ENCODE peak calls at places on chromosomes 1 and 21, in six cellular contexts. K is Calu3, F is coronary artery, Z is SK-N-MC, D is head of caudate nucleus, I is ELR. T is an unnamed sample.

GRCh38 chr1:98078586-98078985 is 157.8 kb upstream of the DPYD start:
- DNase-seq in K (no peak), F (no peak), Z (no peak), D (no peak), I (peak; percentile 57), T (no peak)

GRCh38 chr21:43696214-43696613 is 22.7 kb upstream of the PDXK start:
- DNase-seq in K (no peak), F (no peak), Z (no peak), D (no peak), I (no peak), T (no peak)

GRCh38 chr1:95012389-95012788 is 60.4 kb downstream of the ALG14 start:
- DNase-seq in K (no peak), F (no peak), Z (no peak), D (no peak), I (peak; percentile 83), T (peak; percentile 91)

GRCh38 chr21:34883501-34884271 is 165.4 kb downstream of the RUNX1 start:
- DNase-seq in K (no peak), F (no peak), Z (no peak), D (no peak), I (peak; percentile 44), T (no peak)

GRCh38 chr1:233613252-233614172 is at the start of gene KCNK1:
- DNase-seq in K (peak; percentile 90), F (no peak), Z (no peak), D (peak; percentile 52), I (peak; percentile 1), T (peak; percentile 87)

GRCh38 chr1:227788279-227789041 is 27.0 kb upstream of the PRSS38 start:
- DNase-seq in K (peak; percentile 88), F (peak; percentile 88), Z (no peak), D (no peak), I (peak; percentile 70), T (no peak)

GRCh38 chr1:201537966-201538617 is 835 bp upstream of the NAV1 start:
- DNase-seq in K (no peak), F (no peak), Z (no peak), D (no peak), I (peak; percentile 65), T (no peak)

GRCh38 chr21:42308914-42309752 is 6.1 kb downstream of the TFF3 start:
- DNase-seq in K (no peak), F (no peak), Z (no peak), D (no peak), I (no peak), T (no peak)

GRCh38 chr21:43323244-43324005 is 103.5 kb downstream of the SIK1 start:
- DNase-seq in K (no peak), F (no peak), Z (no peak), D (peak; percentile 67), I (no peak), T (no peak)

GRCh38 chr1:11289064-11289463 is 16.1 kb downstream of the UBIAD1 start:
- DNase-seq in K (no peak), F (no peak), Z (no peak), D (no peak), I (no peak), T (no peak)

GRCh38 chr1:68211781-68212180 is 20.5 kb downstream of the WLS start:
- DNase-seq in K (no peak), F (no peak), Z (no peak), D (no peak), I (no peak), T (no peak)

GRCh38 chr1:158039380-158039779 is 45.9 kb downstream of the KIRREL1 start:
- DNase-seq in K (no peak), F (no peak), Z (no peak), D (no peak), I (peak; percentile 45), T (no peak)

GRCh38 chr1:115364044-115364775 is 26.2 kb upstream of the NGF start:
- DNase-seq in K (no peak), F (no peak), Z (no peak), D (no peak), I (no peak), T (peak; percentile 40)

GRCh38 chr1:7301346-7301993 is 469.6 kb upstream of the VAMP3 start:
- DNase-seq in K (no peak), F (no peak), Z (no peak), D (no peak), I (peak; percentile 60), T (no peak)

GRCh38 chr1:229093546-229094336 is 177.2 kb upstream of the RAB4A start:
- DNase-seq in K (peak; percentile 83), F (no peak), Z (no peak), D (no peak), I (no peak), T (no peak)

GRCh38 chr1:10754571-10755329 is 41.7 kb downstream of the CASZ1 start:
- DNase-seq in K (no peak), F (no peak), Z (no peak), D (no peak), I (no peak), T (no peak)

GRCh38 chr1:53715478-53715877 is 23.5 kb downstream of the GLIS1 start:
- DNase-seq in K (peak; percentile 61), F (no peak), Z (no peak), D (no peak), I (peak; percentile 55), T (no peak)

GRCh38 chr21:43295016-43295958 is 126.5 kb downstream of the CRYAA start:
- DNase-seq in K (no peak), F (no peak), Z (no peak), D (no peak), I (no peak), T (no peak)

GRCh38 chr1:186977266-186977957 is 148.7 kb downstream of the PLA2G4A start:
- DNase-seq in K (no peak), F (no peak), Z (no peak), D (no peak), I (no peak), T (no peak)

GRCh38 chr1:19348441-19349198 is 36.5 kb downstream of the SLC66A1 start:
- DNase-seq in K (no peak), F (no peak), Z (no peak), D (no peak), I (no peak), T (no peak)

GRCh38 chr1:15455522-15455921 is 1.0 kb upstream of the CELA2A start:
- DNase-seq in K (no peak), F (no peak), Z (no peak), D (no peak), I (peak; percentile 34), T (peak; percentile 48)

GRCh38 chr1:28190337-28190979 is 14.0 kb upstream of the PTAFR start:
- DNase-seq in K (no peak), F (no peak), Z (no peak), D (no peak), I (peak; percentile 21), T (no peak)

GRCh38 chr1:228957535-228957934 is 222.3 kb downstream of the RHOU start:
- DNase-seq in K (no peak), F (peak; percentile 64), Z (no peak), D (no peak), I (no peak), T (no peak)

GRCh38 chr21:45041351-45041805 is 33.0 kb upstream of the ADARB1 start:
- DNase-seq in K (no peak), F (peak; percentile 95), Z (no peak), D (no peak), I (no peak), T (peak; percentile 85)

GRCh38 chr1:228075801-228076271 is 6.7 kb upstream of the ARF1 start:
- DNase-seq in K (no peak), F (no peak), Z (no peak), D (no peak), I (no peak), T (no peak)

GRCh38 chr21:32626633-32627196 is 14.5 kb upstream of the CFAP298 start:
- DNase-seq in K (no peak), F (no peak), Z (no peak), D (no peak), I (peak; percentile 63), T (peak; percentile 59)

GRCh38 chr1:12091191-12091590 is 28.1 kb downstream of the TNFRSF8 start:
- DNase-seq in K (no peak), F (no peak), Z (no peak), D (no peak), I (no peak), T (no peak)

GRCh38 chr1:184953600-184954219 is 20.6 kb downstream of the NIBAN1 start:
- DNase-seq in K (no peak), F (no peak), Z (no peak), D (no peak), I (peak; percentile 90), T (no peak)

GRCh38 chr1:235980976-235981375 is 83.9 kb downstream of the NID1 start:
- DNase-seq in K (no peak), F (no peak), Z (no peak), D (no peak), I (no peak), T (no peak)

GRCh38 chr1:94949681-94950661 is 23.1 kb upstream of the CNN3 start:
- DNase-seq in K (peak; percentile 51), F (no peak), Z (no peak), D (no peak), I (peak; percentile 70), T (no peak)

GRCh38 chr1:181525104-181525721 is 41.9 kb downstream of the CACNA1E start:
- DNase-seq in K (no peak), F (no peak), Z (no peak), D (no peak), I (no peak), T (no peak)

GRCh38 chr1:98035587-98035986 is 114.8 kb upstream of the DPYD start:
- DNase-seq in K (no peak), F (no peak), Z (no peak), D (no peak), I (no peak), T (no peak)

GRCh38 chr1:75791022-75791421 is 5.0 kb downstream of the RABGGTB start:
- DNase-seq in K (no peak), F (no peak), Z (no peak), D (no peak), I (peak; percentile 42), T (no peak)

GRCh38 chr1:153192697-153193096 is 10.5 kb upstream of the LELP1 start:
- DNase-seq in K (peak; percentile 80), F (no peak), Z (no peak), D (no peak), I (peak; percentile 30), T (no peak)

GRCh38 chr1:25671929-25672328 is 55.3 kb downstream of the MAN1C1 start:
- DNase-seq in K (no peak), F (no peak), Z (no peak), D (no peak), I (no peak), T (no peak)

GRCh38 chr1:94982403-94982802 is 55.5 kb upstream of the CNN3 start:
- DNase-seq in K (no peak), F (no peak), Z (no peak), D (no peak), I (no peak), T (no peak)

GRCh38 chr1:47184090-47184735 is 5.6 kb downstream of the PDZK1IP1 start:
- DNase-seq in K (no peak), F (no peak), Z (no peak), D (no peak), I (no peak), T (no peak)

T was measured in AG09309.